ENCODE peak calls at places on chromosomes 13 and 19, in eight cellular contexts. M is glutamatergic neuron; K is progenitor cell of endocrine pancreas; W is upper lobe of left lung; I is CD4-positive, alpha-beta T cell; X is fibroblast of mammary gland; J is osteocyte; Q is left ventricle myocardium inferior. A is an unnamed sample.

GRCh38 chr13:80923907-80924306 is 583.0 kb upstream of the SPRY2 start:
- DNase-seq in M (no peak), K (no peak), W (no peak), I (no peak), X (peak), J (no peak), Q (no peak), A (no peak)

GRCh38 chr13:65913173-65913572 is 1317.0 kb downstream of the PCDH9 start:
- DNase-seq in M (no peak), K (no peak), W (no peak), I (no peak), X (peak), J (no peak), Q (no peak), A (no peak)

GRCh38 chr13:44617648-44618047 is 41.5 kb upstream of the TSC22D1 start:
- DNase-seq in M (no peak), K (no peak), W (no peak), I (no peak), X (no peak), J (no peak), Q (no peak), A (no peak)

GRCh38 chr13:113320226-113320875 is 23.3 kb downstream of the LAMP1 start:
- DNase-seq in M (no peak), K (no peak), W (no peak), I (no peak), X (no peak), J (no peak), Q (no peak), A (no peak)

GRCh38 chr13:46622013-46622917 is 69.3 kb downstream of the LRCH1 start:
- DNase-seq in M (no peak), K (no peak), W (no peak), I (no peak), X (no peak), J (no peak), Q (no peak), A (no peak)

GRCh38 chr19:45767881-45768643 is 990 bp downstream of the SIX5 start:
- DNase-seq in M (peak), K (peak), W (peak), I (no peak), X (peak), J (no peak), Q (peak), A (no peak)

GRCh38 chr19:3949294-3949693 is 16.4 kb downstream of the NMRK2 start:
- DNase-seq in M (no peak), K (no peak), W (no peak), I (no peak), X (no peak), J (no peak), Q (no peak), A (no peak)

GRCh38 chr13:93848247-93848646 is 621.6 kb downstream of the GPC6 start:
- DNase-seq in M (no peak), K (no peak), W (no peak), I (no peak), X (no peak), J (no peak), Q (no peak), A (no peak)

GRCh38 chr19:5665781-5666513 is 14.4 kb downstream of the MICOS13 start:
- DNase-seq in M (no peak), K (no peak), W (no peak), I (no peak), X (peak), J (no peak), Q (no peak), A (no peak)

GRCh38 chr13:78978381-78978998 is 319.5 kb upstream of the OBI1 start:
- DNase-seq in M (no peak), K (no peak), W (peak), I (no peak), X (peak), J (no peak), Q (no peak), A (no peak)

GRCh38 chr19:55640577-55641375 is at the start of gene ZNF580:
- DNase-seq in M (peak), K (peak), W (peak), I (peak), X (peak), J (peak), Q (peak), A (peak)

GRCh38 chr19:41866284-41866683 is 6.2 kb downstream of the RPS19 start:
- DNase-seq in M (no peak), K (no peak), W (no peak), I (no peak), X (no peak), J (no peak), Q (no peak), A (no peak)

GRCh38 chr13:109869312-109870237 is 83.2 kb upstream of the IRS2 start:
- DNase-seq in M (no peak), K (no peak), W (peak), I (no peak), X (no peak), J (no peak), Q (peak), A (no peak)

GRCh38 chr13:37412271-37412683 is 186.3 kb downstream of the POSTN start:
- DNase-seq in M (no peak), K (no peak), W (no peak), I (no peak), X (peak), J (no peak), Q (no peak), A (no peak)

GRCh38 chr19:53903055-53903680 is 5.9 kb upstream of the CACNG7 start:
- DNase-seq in M (no peak), K (peak), W (no peak), I (no peak), X (peak), J (no peak), Q (no peak), A (no peak)

GRCh38 chr13:48142437-48142836 is 47.5 kb upstream of the MED4 start:
- DNase-seq in M (no peak), K (no peak), W (no peak), I (no peak), X (no peak), J (no peak), Q (no peak), A (no peak)

GRCh38 chr19:35468637-35469036 is 20.6 kb downstream of the FFAR2 start:
- DNase-seq in M (no peak), K (no peak), W (peak), I (peak), X (peak), J (no peak), Q (peak), A (peak)
- TF ChIP-seq CTCF in M (peak), K (peak), W (peak), I (peak), X (peak), J (peak), Q (peak), A (peak)

GRCh38 chr19:488505-489417 is 7.5 kb upstream of the MADCAM1 start:
- DNase-seq in M (peak), K (peak), W (peak), I (peak), X (peak), J (peak), Q (peak), A (peak)
- TF ChIP-seq CTCF in M (no peak), K (no peak), W (peak), I (no peak), X (no peak), J (no peak), Q (no peak), A (no peak)

DNA sequence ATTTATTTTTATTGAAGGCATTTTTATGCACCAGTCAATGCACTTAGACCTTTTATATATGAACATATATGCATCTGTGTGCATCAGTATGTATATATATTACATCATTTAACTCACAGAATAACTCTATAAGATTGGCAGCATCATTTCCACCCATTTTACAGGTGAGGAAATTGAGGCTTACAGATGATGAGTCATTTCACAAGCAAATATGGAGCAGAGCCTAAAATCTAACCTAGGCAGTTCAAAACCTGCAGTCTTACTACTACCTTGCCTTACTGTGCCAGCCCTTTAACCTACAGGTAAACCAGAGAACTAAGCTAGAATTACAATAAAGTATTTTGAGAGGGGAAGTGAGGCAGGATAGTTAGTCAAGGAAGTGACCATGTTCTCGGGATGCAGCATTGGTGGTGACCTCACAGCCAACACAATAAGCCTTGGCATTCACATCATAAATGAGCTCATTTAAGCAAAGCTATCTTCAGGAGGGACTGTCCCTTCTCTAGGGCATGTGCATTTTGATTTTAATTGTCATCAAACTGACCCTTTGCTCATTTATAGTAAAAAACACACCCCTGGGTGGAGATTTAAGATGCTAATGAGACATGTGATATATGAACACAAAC is 274.3 kb downstream of the DCLK1 start:
- DNase-seq in M (no peak), K (no peak), W (no peak), I (no peak), X (no peak), J (no peak), Q (no peak), A (no peak)
- TF ChIP-seq CTCF in M (no peak), K (no peak), W (no peak), I (no peak), X (no peak), J (no peak), Q (no peak), A (no peak)

DNA sequence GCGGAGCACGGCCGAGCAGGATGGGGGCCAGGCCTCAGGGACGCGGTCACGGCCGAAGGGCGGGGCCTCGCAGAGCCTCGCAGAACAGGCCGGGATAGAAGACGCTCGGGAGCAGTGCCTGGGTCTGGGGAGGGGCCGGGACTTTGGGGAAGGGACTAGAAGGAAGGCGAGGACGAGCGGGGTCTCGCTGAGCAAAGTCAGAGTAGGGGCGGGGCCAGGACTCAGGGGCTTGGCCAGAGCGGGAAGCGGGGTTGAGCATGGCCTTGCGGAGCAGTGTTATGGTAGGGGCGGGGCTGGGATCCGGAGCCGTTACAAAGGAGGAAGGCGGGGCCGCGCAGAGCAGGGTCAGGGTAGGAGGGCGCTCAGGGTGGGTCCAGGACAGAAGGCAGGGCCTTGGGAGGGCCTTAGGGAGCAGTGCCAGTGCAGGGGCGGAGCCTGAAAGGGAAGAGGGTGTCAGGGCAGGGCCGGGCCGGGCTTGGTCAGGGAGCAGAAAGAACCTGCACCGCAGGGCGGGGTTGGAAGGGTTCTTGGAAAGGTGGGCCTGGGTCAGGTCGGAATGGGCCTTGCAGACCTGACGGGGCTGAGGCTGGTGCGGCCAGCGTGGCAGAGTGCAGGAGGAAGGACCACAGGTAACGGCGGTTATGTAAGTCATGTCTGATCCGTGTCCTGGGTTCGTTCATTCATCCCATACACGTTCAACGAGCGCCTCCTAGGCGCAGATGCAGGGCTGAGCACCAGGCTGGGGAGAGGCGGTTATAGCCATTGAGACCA is 535 bp upstream of the ATP8B3 start:
- DNase-seq in M (peak), K (peak), W (peak), I (peak), X (peak), J (peak), Q (peak), A (peak)
- TF ChIP-seq CTCF in M (no peak), K (peak), W (peak), I (peak), X (peak), J (peak), Q (peak), A (peak)

GRCh38 chr19:50794778-50795664 is 4.8 kb downstream of the ACP4 start:
- DNase-seq in M (no peak), K (no peak), W (no peak), I (no peak), X (peak), J (no peak), Q (no peak), A (no peak)
- TF ChIP-seq CTCF in M (no peak), K (peak), W (no peak), I (no peak), X (peak), J (no peak), Q (no peak), A (no peak)

DNA sequence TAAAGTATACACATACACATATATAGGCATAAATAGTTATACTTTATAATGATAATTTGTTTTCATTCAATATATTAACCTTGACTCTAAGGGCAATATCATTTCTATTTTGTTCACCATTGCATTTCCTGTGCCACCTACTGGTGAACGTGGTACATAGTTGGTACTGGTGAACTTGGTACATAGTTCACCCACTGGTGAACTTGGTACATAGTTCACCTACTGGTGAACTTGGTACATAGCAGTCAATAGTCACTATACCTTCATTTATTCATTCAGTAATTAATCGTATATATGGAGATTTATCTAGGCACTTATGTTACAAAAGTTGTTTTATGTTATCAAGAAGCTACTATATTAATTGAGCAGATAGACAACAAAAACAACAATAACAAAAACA is 172.6 kb upstream of the ATXN8OS start:
- DNase-seq in M (no peak), K (no peak), W (no peak), I (no peak), X (no peak), J (no peak), Q (no peak), A (no peak)
- TF ChIP-seq CTCF in M (peak), K (peak), W (no peak), I (no peak), X (no peak), J (peak), Q (no peak), A (no peak)

GRCh38 chr19:47495478-47496372 is 11.7 kb upstream of the KPTN start:
- DNase-seq in M (no peak), K (no peak), W (no peak), I (no peak), X (no peak), J (no peak), Q (no peak), A (no peak)
- TF ChIP-seq CTCF in M (no peak), K (no peak), W (no peak), I (no peak), X (no peak), J (no peak), Q (no peak), A (no peak)

GRCh38 chr13:33070713-33071112 is 54.5 kb downstream of the KL start:
- DNase-seq in M (no peak), K (no peak), W (no peak), I (no peak), X (peak), J (no peak), Q (no peak), A (no peak)

GRCh38 chr13:33066329-33066728 is 50.1 kb downstream of the KL start:
- DNase-seq in M (no peak), K (no peak), W (no peak), I (no peak), X (no peak), J (no peak), Q (no peak), A (no peak)

GRCh38 chr13:33072282-33072681 is 56.1 kb downstream of the KL start:
- DNase-seq in M (no peak), K (no peak), W (no peak), I (no peak), X (peak), J (no peak), Q (no peak), A (no peak)

GRCh38 chr13:33072759-33073158 is 56.5 kb downstream of the KL start:
- DNase-seq in M (no peak), K (no peak), W (no peak), I (no peak), X (no peak), J (no peak), Q (no peak), A (no peak)

DNA sequence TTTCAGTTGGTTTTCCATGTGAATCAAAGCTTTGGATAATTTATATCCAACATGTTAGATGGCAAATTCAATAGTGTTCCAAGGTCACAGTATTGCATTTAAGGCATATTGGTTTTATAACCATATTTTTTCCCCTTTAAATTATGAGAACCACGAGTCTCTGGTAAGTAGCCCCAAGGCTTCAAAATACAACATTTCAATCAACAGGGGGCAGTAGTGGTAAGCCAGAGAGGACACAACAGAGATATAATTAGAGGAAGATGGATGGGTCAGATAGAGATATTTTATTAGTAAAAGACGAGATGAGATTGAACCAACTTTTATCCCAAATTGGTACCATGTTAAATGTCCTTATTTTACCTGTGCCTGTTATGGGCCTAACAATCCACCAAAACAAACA is 53.1 kb downstream of the KL start:
- DNase-seq in M (no peak), K (no peak), W (no peak), I (no peak), X (peak), J (no peak), Q (no peak), A (no peak)
- TF ChIP-seq CTCF in M (no peak), K (no peak), W (peak), I (no peak), X (peak), J (peak), Q (peak), A (no peak)